ENCODE peak calls at places on chromosomes 3 and 15, in six cellular contexts. R, G, H, C, F and B are unnamed samples. For H3K4me1, the result is how much of the 10 kb centered on the place peaks cover.

GRCh38 chr3:101120039-101120438 is 126.8 kb upstream of the ABI3BP start:
- DNase-seq in R (no peak), G (no peak), H (no peak), C (no peak), F (no peak), B (no peak)

GRCh38 chr15:69757186-69757585 is 304.6 kb downstream of the RPLP1 start:
- DNase-seq in R (no peak), G (no peak), H (no peak), C (no peak), F (no peak), B (peak)

GRCh38 chr3:147318900-147319299 is 87.4 kb downstream of the ZIC4 start:
- DNase-seq in R (no peak), G (no peak), H (no peak), C (no peak), F (no peak), B (no peak)

GRCh38 chr3:143445118-143445517 is 325.5 kb downstream of the CHST2 start:
- DNase-seq in R (no peak), G (no peak), H (no peak), C (no peak), F (no peak), B (no peak)

GRCh38 chr3:127551178-127551577 is 39.4 kb downstream of the TPRA1 start:
- DNase-seq in R (no peak), G (no peak), H (no peak), C (no peak), F (no peak), B (no peak)

GRCh38 chr3:194675081-194675640 is 3.2 kb upstream of the LSG1 start:
- DNase-seq in R (no peak), G (no peak), H (no peak), C (no peak), F (no peak), B (no peak)

GRCh38 chr3:189270248-189270832 is 98.6 kb downstream of the TPRG1 start:
- DNase-seq in R (no peak), G (peak), H (peak), C (no peak), F (peak), B (no peak)

GRCh38 chr15:63805993-63806980 is 27.5 kb downstream of the HERC1 start:
- DNase-seq in R (no peak), G (no peak), H (no peak), C (no peak), F (no peak), B (no peak)

GRCh38 chr3:147472846-147473245 is 63.7 kb downstream of the ZIC1 start:
- DNase-seq in R (no peak), G (no peak), H (no peak), C (no peak), F (no peak), B (no peak)

DNA sequence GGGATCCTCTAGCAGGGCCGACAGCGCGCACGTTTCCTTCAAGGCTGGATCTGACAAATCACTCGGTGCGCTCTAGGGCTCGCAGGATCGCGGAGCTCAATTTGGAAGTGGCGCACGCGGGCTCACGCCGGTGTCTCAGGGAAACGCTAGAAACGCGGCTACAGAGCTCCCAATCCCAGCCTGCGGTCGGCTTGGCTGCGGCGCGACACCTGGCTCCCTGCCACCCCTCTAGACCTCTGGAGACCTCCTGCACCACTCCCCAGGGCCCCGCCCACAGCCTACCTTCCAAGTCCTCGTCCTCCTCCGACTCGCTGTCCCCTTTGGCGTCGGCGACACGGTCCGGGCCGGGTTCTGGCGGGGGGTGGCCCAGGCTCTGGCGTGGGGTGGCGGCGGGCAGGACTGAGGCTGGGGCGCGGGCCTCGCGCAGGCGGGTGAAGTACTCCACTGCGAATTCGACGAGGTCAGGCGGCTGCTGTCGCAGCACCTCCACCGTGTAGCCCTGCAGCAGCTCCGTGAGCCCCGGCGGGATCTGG is 555 bp downstream of the PRKAR2A start:
- DNase-seq in R (peak), G (peak), H (peak), C (peak), F (peak), B (peak)
- TF ChIP-seq POLR2A in R (no peak), G (no peak), H (no peak), C (no peak), F (no peak), B (no peak)

DNA sequence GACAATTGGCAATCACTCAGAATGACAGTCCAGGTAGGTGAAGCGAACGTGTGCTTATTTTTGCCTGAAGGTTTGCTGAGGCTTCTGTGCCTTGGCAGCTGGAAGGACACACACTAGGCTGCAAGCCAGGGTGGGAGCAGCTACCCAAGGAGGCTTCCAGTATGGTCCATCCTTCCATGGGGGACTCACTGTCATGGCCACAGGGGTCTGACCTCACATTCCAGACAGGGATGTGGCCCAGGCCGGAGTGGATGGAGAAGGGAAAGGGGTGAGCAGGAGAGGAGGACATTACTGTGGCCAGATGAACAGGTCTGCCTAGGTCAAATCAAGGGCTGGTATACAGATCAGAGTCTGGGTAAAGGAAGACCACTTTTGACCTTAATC is 247.7 kb downstream of the ADAMTS17 start:
- DNase-seq in R (no peak), G (no peak), H (no peak), C (peak), F (no peak), B (no peak)
- TF ChIP-seq POLR2AphosphoS5 in R (no peak), G (no peak), H (no peak), C (no peak), F (no peak), B (no peak)

GRCh38 chr3:63968612-63969350 is 54.5 kb downstream of the PSMD6 start:
- DNase-seq in R (no peak), G (no peak), H (no peak), C (no peak), F (no peak), B (no peak)
- H3K4me1 ChIP-seq in R (half or more), G (half or more), H (under half), C (half or more), F (half or more), B (half or more)

GRCh38 chr15:61420546-61420945 is 191.4 kb upstream of the RORA start:
- DNase-seq in R (no peak), G (no peak), H (no peak), C (no peak), F (no peak), B (no peak)

GRCh38 chr15:61421470-61421869 is 192.4 kb upstream of the RORA start:
- DNase-seq in R (no peak), G (no peak), H (no peak), C (no peak), F (no peak), B (no peak)

GRCh38 chr15:61426466-61426865 is 197.4 kb upstream of the RORA start:
- DNase-seq in R (no peak), G (no peak), H (no peak), C (no peak), F (no peak), B (no peak)

GRCh38 chr15:61422773-61423172 is 193.7 kb upstream of the RORA start:
- DNase-seq in R (no peak), G (no peak), H (no peak), C (no peak), F (no peak), B (no peak)

DNA sequence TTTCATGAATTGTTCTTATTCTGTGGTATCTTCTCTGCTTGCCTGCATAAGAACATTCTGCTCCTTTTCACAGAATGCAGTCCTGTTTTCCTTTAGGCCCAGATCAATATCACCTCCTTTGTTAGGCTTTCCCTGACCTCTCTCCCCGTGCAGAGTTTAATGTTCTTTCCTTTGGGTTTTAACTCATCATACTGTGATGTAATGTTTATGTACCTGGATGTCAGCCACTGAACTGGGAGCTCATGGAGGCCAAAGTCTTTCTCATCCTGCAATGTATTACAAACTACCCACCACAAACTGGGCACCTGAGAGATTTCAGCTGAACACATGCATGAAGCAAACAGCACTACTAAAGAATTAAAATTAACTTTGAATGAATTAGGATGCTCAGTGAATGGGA is 192.8 kb upstream of the RORA start:
- DNase-seq in R (no peak), G (peak), H (no peak), C (no peak), F (no peak), B (no peak)
- TF ChIP-seq POLR2A in R (no peak), G (no peak), H (no peak), C (no peak), F (no peak), B (no peak)

DNA sequence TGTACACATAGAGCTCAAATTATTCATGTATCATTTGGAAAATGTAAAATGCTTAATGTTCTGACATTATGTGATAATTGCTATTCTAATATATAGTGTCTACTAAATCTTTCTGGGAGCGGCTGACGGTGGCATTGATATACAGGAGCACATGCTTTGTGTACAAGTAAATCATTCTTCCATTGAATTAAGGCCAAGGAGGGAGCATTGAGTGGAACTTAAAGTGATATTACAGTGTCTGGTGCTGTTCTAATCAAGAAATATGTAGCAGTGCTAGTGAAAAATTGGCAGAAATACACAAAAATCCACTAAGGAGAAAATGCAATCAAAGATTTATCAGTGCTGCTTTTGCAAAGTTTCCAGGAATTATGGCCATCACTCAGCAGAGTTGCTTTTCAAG is 181.6 kb downstream of the MFSD1 start:
- DNase-seq in R (no peak), G (no peak), H (no peak), C (no peak), F (no peak), B (no peak)
- TF ChIP-seq POLR2AphosphoS5 in R (no peak), G (no peak), H (no peak), C (no peak), F (no peak), B (no peak)

GRCh38 chr15:75622505-75622904 is 3.0 kb downstream of the SNUPN start:
- DNase-seq in R (no peak), G (no peak), H (no peak), C (peak), F (no peak), B (no peak)
- H3K4me1 ChIP-seq in R (under half), G (under half), H (under half), C (under half), F (under half), B (under half)